ENCODE peak calls at places on chromosome 2, in five cellular contexts. O is thoracic aorta, X is A549, N is psoas muscle, G is HCT116. K is an unnamed sample. For H3K4me1, the result is how much of the 10 kb centered on the place peaks cover.

GRCh38 chr2:70161069-70161534 is 29.7 kb downstream of the C2orf42 start:
- DNase-seq in X (no peak), O (no peak), N (no peak), G (no peak), K (no peak)

GRCh38 chr2:53182609-53183008 is 585.0 kb upstream of the CHAC2 start:
- DNase-seq in N (no peak), G (no peak), O (no peak), X (no peak), K (peak)

GRCh38 chr2:27309651-27310050 is 1.4 kb upstream of the UCN start:
- DNase-seq in O (no peak), G (no peak), N (no peak), X (no peak), K (no peak)

GRCh38 chr2:42100696-42101585 is 53.1 kb downstream of the PKDCC start:
- DNase-seq in O (no peak), X (no peak), G (no peak), N (peak), K (peak)

GRCh38 chr2:177265386-177265690 is 811 bp upstream of the NFE2L2 start:
- DNase-seq in G (no peak), X (no peak), N (no peak), O (no peak), K (no peak)

GRCh38 chr2:150023044-150023443 is 435.5 kb upstream of the MMADHC start:
- DNase-seq in O (no peak), N (no peak), X (no peak), G (no peak), K (no peak)

GRCh38 chr2:212958757-212959295 is 192.6 kb downstream of the IKZF2 start:
- DNase-seq in X (no peak), G (no peak), N (no peak), O (no peak), K (no peak)

GRCh38 chr2:217035967-217036366 is 176.1 kb upstream of the TNP1 start:
- DNase-seq in N (peak), X (no peak), G (no peak), O (no peak), K (no peak)

GRCh38 chr2:196059491-196059960 is 9.1 kb downstream of the DNAH7 start:
- DNase-seq in N (no peak), X (no peak), O (no peak), G (no peak), K (no peak)

GRCh38 chr2:20224716-20225293 is at the start of gene SDC1:
- DNase-seq in X (peak), O (no peak), G (no peak), N (peak), K (peak)

GRCh38 chr2:25306767-25307368 is 34.9 kb downstream of the DNMT3A start:
- DNase-seq in O (no peak), G (no peak), N (peak), X (no peak), K (no peak)

GRCh38 chr2:95262896-95263542 is 11.2 kb upstream of the PROM2 start:
- DNase-seq in X (no peak), O (no peak), N (no peak), G (no peak), K (no peak)

GRCh38 chr2:20567159-20567925 is 83.6 kb downstream of the HS1BP3 start:
- DNase-seq in O (no peak), G (no peak), X (no peak), N (no peak), K (no peak)

GRCh38 chr2:217612920-217613319 is 389.9 kb downstream of the TNS1 start:
- DNase-seq in X (no peak), G (no peak), O (no peak), N (no peak), K (no peak)

GRCh38 chr2:42902939-42903709 is 110.7 kb upstream of the HAAO start:
- DNase-seq in X (no peak), G (no peak), O (no peak), N (no peak), K (no peak)

GRCh38 chr2:85410584-85411404 is 628 bp upstream of the CAPG start:
- DNase-seq in N (no peak), G (no peak), X (no peak), O (no peak), K (peak)

DNA sequence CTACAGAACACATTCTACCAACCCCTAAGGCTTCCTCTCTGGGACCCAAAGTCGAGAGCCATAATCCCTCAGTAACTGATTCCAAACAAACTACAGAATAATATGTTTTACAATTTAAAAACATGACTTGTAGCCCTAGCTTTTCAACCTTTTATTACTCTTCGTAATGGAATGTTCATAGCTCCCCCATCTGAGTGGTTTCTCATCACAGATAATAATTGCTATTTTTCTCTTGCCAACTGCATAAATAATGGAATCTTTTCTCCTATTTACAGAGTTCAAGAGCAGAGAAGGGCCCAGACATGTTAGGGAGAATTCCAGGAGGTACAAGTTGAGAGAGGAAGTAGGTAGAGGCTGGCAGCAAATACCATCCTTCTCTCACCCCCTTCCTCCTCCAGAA is 59.9 kb upstream of the CERS6 start:
- DNase-seq in G (no peak), X (no peak), O (no peak), N (no peak), K (no peak)
- H3K4me1 ChIP-seq in G (under half), X (under half), O (under half), N (under half), K (under half)

GRCh38 chr2:2846379-2847130 is 515.5 kb upstream of the MYT1L start:
- DNase-seq in N (peak), O (no peak), X (no peak), G (peak), K (peak)
- TF ChIP-seq CTCF in N (no peak), O (no peak), X (no peak), G (no peak), K (no peak)

GRCh38 chr2:106816974-106817373 is 69.0 kb downstream of the ST6GAL2 start:
- DNase-seq in G (no peak), N (no peak), O (peak), X (no peak), K (no peak)

DNA sequence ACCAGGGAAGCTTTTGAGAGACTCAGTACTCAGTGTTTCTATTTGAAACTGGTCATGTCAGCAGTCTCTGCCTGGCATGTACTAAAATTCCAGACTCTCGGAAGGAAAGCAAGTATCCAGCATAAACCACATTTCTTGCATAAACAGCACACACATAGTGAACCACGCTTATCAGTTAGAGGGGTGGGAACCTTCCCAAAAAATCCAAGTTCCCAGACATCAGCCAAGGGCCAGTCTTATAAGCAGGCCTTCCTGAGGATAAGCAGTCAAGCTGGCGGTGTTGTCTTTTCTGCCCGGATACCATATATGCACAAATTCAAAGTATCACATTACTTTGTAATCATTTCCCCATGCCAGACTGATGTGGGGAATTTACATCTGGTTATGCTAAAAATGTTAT is 73.6 kb downstream of the ST6GAL2 start:
- DNase-seq in X (no peak), G (no peak), O (peak), N (no peak), K (no peak)
- H3K4me3 ChIP-seq in X (no peak), G (no peak), O (peak), N (no peak), K (no peak)

GRCh38 chr2:241095594-241096290 is 6.3 kb downstream of the MTERF4 start:
- DNase-seq in N (no peak), O (no peak), G (no peak), X (no peak), K (no peak)

GRCh38 chr2:241103176-241103595 is 1.1 kb upstream of the MTERF4 start:
- DNase-seq in N (no peak), X (no peak), O (no peak), G (no peak), K (no peak)

GRCh38 chr2:241102239-241102803 is at the start of gene MTERF4:
- DNase-seq in G (peak), O (peak), N (peak), X (peak), K (peak)

GRCh38 chr2:241096979-241097378 is 5.1 kb downstream of the MTERF4 start:
- DNase-seq in N (no peak), X (no peak), O (no peak), G (no peak), K (no peak)

GRCh38 chr2:241099246-241099645 is 2.8 kb downstream of the MTERF4 start:
- DNase-seq in N (no peak), G (no peak), O (no peak), X (no peak), K (no peak)
- H3K4me1 ChIP-seq in N (under half), G (under half), O (under half), X (under half), K (under half)

GRCh38 chr2:81327916-81328315 is 1023.4 kb upstream of the LRRTM1 start:
- DNase-seq in G (no peak), X (no peak), O (no peak), N (no peak), K (no peak)

GRCh38 chr2:81328968-81329367 is 1024.4 kb upstream of the LRRTM1 start:
- DNase-seq in G (no peak), O (no peak), X (no peak), N (no peak), K (no peak)

GRCh38 chr2:81324046-81324445 is 1019.5 kb upstream of the LRRTM1 start:
- DNase-seq in X (no peak), G (peak), O (no peak), N (no peak), K (no peak)
- TF ChIP-seq CTCF in X (no peak), G (peak), O (no peak), N (no peak), K (no peak)

GRCh38 chr2:135844285-135844985 is 7.5 kb upstream of the LCT start:
- DNase-seq in N (no peak), O (no peak), G (no peak), X (no peak), K (no peak)

GRCh38 chr2:135843671-135844070 is 6.7 kb upstream of the LCT start:
- DNase-seq in N (no peak), X (no peak), O (no peak), G (no peak), K (no peak)

GRCh38 chr2:135839713-135840112 is 2.7 kb upstream of the LCT start:
- DNase-seq in G (no peak), O (no peak), N (no peak), X (no peak), K (no peak)

GRCh38 chr2:135836596-135836995 is 388 bp downstream of the LCT start:
- DNase-seq in X (no peak), O (no peak), N (no peak), G (no peak), K (no peak)

DNA sequence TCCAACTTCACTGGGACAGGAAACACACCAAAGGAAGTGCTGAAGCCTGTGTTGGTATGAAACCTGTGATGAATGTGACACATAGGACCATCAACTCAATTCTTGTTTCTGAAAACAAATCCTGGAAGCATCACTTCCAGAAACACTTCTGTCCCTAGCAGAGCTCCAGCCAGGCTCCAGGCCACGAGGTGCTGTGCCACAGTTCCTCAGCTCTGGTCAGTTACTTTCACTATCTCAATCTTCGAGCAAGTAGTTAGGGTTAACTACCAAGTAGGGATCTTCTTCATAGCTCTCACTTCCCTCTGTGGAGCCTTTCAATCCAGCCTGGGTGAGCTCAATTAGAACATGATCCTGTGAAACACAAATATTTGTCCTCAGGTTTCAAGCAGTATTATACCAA is 3.6 kb upstream of the LCT start:
- DNase-seq in G (no peak), O (no peak), X (no peak), N (no peak), K (no peak)
- H3K4me3 ChIP-seq in G (no peak), O (peak), X (no peak), N (no peak), K (no peak)

GRCh38 chr2:36486546-36487044 is 111.4 kb downstream of the FEZ2 start:
- DNase-seq in N (no peak), X (no peak), G (no peak), O (no peak), K (no peak)

GRCh38 chr2:36489296-36489695 is 108.7 kb downstream of the FEZ2 start:
- DNase-seq in N (no peak), O (no peak), G (no peak), X (no peak), K (no peak)

GRCh38 chr2:36490749-36491148 is 107.2 kb downstream of the FEZ2 start:
- DNase-seq in X (no peak), G (no peak), O (no peak), N (no peak), K (no peak)

GRCh38 chr2:36485521-36485920 is 112.4 kb downstream of the FEZ2 start:
- DNase-seq in N (no peak), X (no peak), G (no peak), O (no peak), K (no peak)

DNA sequence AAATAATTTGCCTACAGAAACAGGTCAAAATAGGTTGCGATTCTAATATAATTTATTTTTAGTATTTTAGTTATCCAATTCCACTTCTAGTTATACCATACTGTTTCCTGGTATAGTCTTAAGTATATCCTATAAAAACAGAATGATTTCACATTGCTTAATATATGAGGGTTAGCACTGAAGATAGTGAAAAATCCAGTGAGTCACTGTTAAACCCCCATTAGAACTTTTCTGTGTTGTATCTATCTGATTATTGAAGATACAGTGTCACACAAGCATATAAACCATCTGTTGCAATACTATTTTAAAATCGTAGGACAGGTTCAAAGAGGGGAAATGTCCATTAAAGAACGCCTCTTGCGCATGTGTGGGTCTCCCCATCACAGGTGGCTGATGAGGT is 110.0 kb downstream of the FEZ2 start:
- DNase-seq in O (no peak), X (no peak), G (no peak), N (no peak), K (no peak)
- H3K4me1 ChIP-seq in O (half or more), X (half or more), G (half or more), N (half or more), K (under half)

DNA sequence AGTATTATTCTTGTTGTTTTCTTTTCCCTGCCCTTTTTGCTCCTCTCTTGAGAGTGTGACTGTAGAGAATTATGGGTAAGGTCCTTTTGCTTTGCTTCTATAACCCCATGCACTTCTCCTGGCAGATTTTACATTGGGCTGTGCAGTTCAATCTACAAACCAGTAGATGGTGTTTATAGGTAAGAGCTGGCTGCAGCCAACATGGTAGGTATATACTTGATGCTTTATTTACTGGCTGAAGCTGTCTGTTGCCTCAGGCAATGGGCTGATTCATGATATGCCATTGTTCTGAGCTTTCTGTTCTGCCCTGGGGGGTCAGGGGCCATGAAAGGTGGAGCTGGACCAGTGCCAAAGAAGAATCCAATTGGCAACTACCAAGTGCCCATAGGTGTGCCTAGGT is 48.3 kb upstream of the MYL1 start:
- DNase-seq in N (no peak), G (no peak), O (no peak), X (no peak), K (no peak)
- TF ChIP-seq CTCF in N (peak), G (peak), O (no peak), X (no peak), K (no peak)

K was measured in pancreas.